ENCODE peak calls at places on chromosome 12, in six cellular contexts. O is left lung, X is GM13976, T is transverse colon, G is Panc1, W is testis. H is an unnamed sample.

GRCh38 chr12:80068173-80068572 is 31.2 kb upstream of the OTOGL start:
- DNase-seq in O (no peak), X (no peak), T (no peak), G (no peak), W (no peak), H (no peak)

GRCh38 chr12:50220357-50221061 is 53.3 kb upstream of the CERS5 start:
- DNase-seq in O (no peak), X (peak; percentile 47), T (no peak), G (no peak), W (no peak), H (peak; percentile 54)

GRCh38 chr12:132285991-132286681 is 43.3 kb downstream of the GALNT9 start:
- DNase-seq in O (peak; percentile 81), X (no peak), T (peak; percentile 49), G (no peak), W (peak; percentile 85), H (no peak)

GRCh38 chr12:8817856-8818255 is 4.6 kb upstream of the A2ML1 start:
- DNase-seq in O (no peak), X (no peak), T (no peak), G (no peak), W (no peak), H (no peak)

GRCh38 chr12:122123761-122124145 is 45.2 kb downstream of the MLXIP start:
- DNase-seq in O (peak; percentile 20), X (no peak), T (no peak), G (no peak), W (no peak), H (no peak)

GRCh38 chr12:54082402-54082892 is 28.8 kb downstream of the HOXC4 start:
- DNase-seq in O (no peak), X (no peak), T (peak; percentile 33), G (no peak), W (peak; percentile 48), H (no peak)

GRCh38 chr12:62123721-62124203 is 136.4 kb upstream of the USP15 start:
- DNase-seq in O (no peak), X (peak; percentile 6), T (peak; percentile 15), G (peak; percentile 2), W (peak; percentile 48), H (peak; percentile 3)

GRCh38 chr12:77841467-77842054 is 10.9 kb downstream of the NAV3 start:
- DNase-seq in O (no peak), X (no peak), T (no peak), G (no peak), W (no peak), H (no peak)

GRCh38 chr12:118034429-118035193 is 18.1 kb downstream of the RFC5 start:
- DNase-seq in O (no peak), X (no peak), T (peak; percentile 25), G (no peak), W (peak; percentile 36), H (no peak)

GRCh38 chr12:26298785-26299621 is 103.6 kb downstream of the SSPN start:
- DNase-seq in O (no peak), X (peak; percentile 77), T (no peak), G (peak; percentile 97), W (no peak), H (peak; percentile 81)

GRCh38 chr12:105072888-105073488 is 11.3 kb downstream of the ALDH1L2 start:
- DNase-seq in O (no peak), X (no peak), T (no peak), G (no peak), W (no peak), H (no peak)

GRCh38 chr12:129771238-129771637 is 132.6 kb downstream of the TMEM132D start:
- DNase-seq in O (no peak), X (no peak), T (no peak), G (no peak), W (no peak), H (no peak)

GRCh38 chr12:117334855-117335587 is 26.4 kb downstream of the NOS1 start:
- DNase-seq in O (no peak), X (no peak), T (no peak), G (no peak), W (no peak), H (no peak)

GRCh38 chr12:13534242-13534641 is 337.7 kb downstream of the EMP1 start:
- DNase-seq in O (no peak), X (no peak), T (no peak), G (no peak), W (no peak), H (no peak)

GRCh38 chr12:24997970-24998582 is 49.2 kb upstream of the BCAT1 start:
- DNase-seq in O (no peak), X (peak; percentile 69), T (no peak), G (peak; percentile 10), W (no peak), H (peak; percentile 85)

GRCh38 chr12:75483411-75483810 is 2.9 kb downstream of the GLIPR1 start:
- DNase-seq in O (no peak), X (no peak), T (no peak), G (no peak), W (no peak), H (no peak)

GRCh38 chr12:10558291-10558690 is 52.6 kb downstream of the EIF2S3B start:
- DNase-seq in O (no peak), X (no peak), T (no peak), G (no peak), W (no peak), H (no peak)

DNA sequence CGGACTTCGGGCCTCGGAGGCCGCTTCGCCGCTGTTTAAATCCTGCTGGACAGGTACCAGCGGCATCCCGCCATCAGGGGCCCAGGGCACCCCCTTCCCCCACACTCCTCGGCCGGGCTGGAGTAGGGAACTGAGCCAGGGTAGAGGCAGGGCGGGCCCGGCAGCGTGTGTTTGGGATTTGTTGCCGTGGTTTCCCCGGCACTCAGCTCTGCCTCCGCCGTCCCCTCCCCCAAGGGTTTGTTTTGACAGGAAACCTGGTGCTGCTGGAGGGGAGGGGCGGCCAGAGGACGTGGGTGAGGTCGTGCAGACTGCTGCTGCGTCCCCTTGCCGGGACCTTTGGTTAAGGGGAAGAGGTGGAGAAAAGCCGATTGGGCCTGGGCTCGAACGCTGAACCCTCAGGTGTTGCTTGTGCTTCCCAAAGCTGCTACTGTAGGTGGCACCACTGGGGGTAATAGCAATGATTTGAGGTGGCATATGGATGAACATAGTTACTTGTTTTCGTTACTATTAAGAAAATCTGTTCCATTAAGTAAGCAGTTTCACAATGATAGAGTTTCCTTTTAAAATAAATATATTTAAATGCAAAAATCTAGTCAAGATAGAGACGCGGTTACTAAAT is 778 bp downstream of the TCP11L2 start:
- DNase-seq in O (peak; percentile 93), X (peak; percentile 63), T (peak; percentile 87), G (no peak), W (peak; percentile 78), H (peak; percentile 61)
- TF ChIP-seq CTCF in O (no peak), X (no peak), T (peak; percentile 21), G (peak; percentile 14), W (no peak), H (peak; percentile 15)

GRCh38 chr12:56469007-56469930 is 891 bp downstream of the SPRYD4 start:
- DNase-seq in O (no peak), X (no peak), T (peak; percentile 44), G (no peak), W (peak; percentile 60), H (peak; percentile 36)

GRCh38 chr12:56474389-56474788 is 6.0 kb downstream of the SPRYD4 start:
- DNase-seq in O (no peak), X (no peak), T (no peak), G (no peak), W (no peak), H (no peak)

GRCh38 chr12:56462565-56462964 is 5.8 kb upstream of the SPRYD4 start:
- DNase-seq in O (no peak), X (no peak), T (no peak), G (no peak), W (no peak), H (no peak)

DNA sequence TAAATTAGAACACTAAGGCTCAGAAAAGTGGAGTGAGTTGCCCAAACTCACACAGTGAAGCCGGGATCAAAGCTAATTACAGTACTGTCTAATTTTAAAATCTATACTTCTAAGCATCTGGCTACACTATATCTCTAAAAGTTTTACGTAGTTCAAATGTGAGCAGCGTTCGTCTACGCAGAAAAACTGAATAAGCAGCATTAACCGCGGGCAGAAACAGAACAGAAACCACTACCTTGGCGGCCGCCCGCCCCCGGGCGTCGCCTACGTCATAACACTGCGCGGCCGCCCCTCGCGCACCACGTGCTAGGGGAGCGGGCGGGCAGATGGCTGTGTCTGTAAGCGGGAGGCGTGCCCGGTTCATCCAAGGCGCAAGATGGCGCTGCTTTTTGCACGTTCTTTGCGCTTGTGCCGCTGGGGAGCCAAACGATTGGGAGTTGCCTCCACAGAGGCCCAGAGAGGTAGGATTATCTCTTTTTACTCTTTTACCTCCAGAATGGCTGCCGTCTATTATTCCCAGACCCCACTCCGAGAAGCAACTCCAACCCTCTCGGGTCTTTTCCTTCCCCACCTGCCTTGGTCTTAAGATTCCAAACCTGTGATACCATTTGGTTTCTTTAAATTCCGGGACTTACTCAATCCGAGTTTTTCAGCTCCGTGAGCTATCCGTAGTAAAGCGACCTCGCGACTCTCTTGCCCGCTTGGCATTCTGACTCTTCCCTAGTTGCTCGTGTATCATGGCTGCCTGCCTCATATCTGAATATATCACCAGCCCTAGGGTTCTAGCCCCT is at the start of gene SPRYD4:
- DNase-seq in O (peak; percentile 97), X (peak; percentile 96), T (peak; percentile 94), G (peak; percentile 59), W (peak; percentile 96), H (peak; percentile 97)
- TF ChIP-seq CTCF in O (no peak), X (peak; percentile 64), T (no peak), G (peak; percentile 78), W (peak; percentile 22), H (peak; percentile 45)

GRCh38 chr12:110280784-110281548 is at the start of gene ATP2A2:
- DNase-seq in O (peak; percentile 97), X (peak; percentile 97), T (peak; percentile 92), G (no peak), W (peak; percentile 92), H (peak; percentile 95)

GRCh38 chr12:110282343-110282860 is 1.4 kb downstream of the ATP2A2 start:
- DNase-seq in O (no peak), X (peak; percentile 36), T (no peak), G (no peak), W (no peak), H (no peak)

GRCh38 chr12:110279976-110280783 is 867 bp upstream of the ATP2A2 start:
- DNase-seq in O (no peak), X (peak; percentile 52), T (peak; percentile 57), G (no peak), W (peak; percentile 65), H (no peak)

GRCh38 chr12:110282956-110283817 is 2.1 kb downstream of the ATP2A2 start:
- DNase-seq in O (no peak), X (no peak), T (no peak), G (no peak), W (no peak), H (no peak)

GRCh38 chr12:110281549-110282342 is 699 bp downstream of the ATP2A2 start:
- DNase-seq in O (peak; percentile 92), X (peak; percentile 77), T (peak; percentile 59), G (no peak), W (peak; percentile 50), H (peak; percentile 79)
- TF ChIP-seq CTCF in O (no peak), X (no peak), T (no peak), G (no peak), W (no peak), H (no peak)

DNA sequence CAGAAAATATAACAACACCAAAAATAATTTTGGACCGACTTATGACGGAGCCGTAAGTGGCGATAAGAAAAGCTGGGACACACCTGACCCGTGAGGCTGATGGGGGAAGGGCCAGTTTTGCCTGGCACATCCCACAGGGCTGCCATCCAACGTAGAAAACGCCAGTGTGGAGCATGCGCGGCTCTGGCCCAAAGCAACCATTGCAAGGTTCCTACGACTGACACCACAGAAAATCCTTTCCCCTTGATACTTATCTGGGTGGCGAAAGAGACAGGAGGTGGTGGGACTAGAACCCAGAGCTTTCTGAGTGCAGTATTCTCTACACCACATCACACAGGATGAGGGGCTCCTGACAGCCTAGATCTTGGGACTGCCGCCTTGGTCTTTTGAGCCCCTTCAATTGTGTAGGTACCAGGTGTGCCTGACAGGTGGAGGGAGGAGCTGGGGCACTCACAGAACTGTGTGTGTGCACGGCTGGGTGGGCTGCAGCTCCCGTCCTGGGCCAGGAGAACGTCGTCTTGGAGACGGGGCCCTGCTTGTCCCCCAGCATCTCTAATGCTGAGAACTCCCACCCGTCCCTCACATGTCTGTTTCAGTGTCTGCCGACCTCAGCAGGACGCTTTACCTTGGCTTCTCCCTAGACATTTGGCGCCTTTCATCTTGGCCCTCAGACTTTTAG is 17.4 kb upstream of the CACNA2D4 start:
- DNase-seq in O (no peak), X (no peak), T (no peak), G (no peak), W (peak; percentile 72), H (no peak)
- TF ChIP-seq CTCF in O (no peak), X (no peak), T (no peak), G (no peak), W (no peak), H (no peak)